ENCODE peak calls at places on chromosomes 7 and 10, in five cellular contexts. L, G, E, P and R are unnamed samples.

GRCh38 chr10:108204528-108205313 is 1040.2 kb upstream of the SORCS1 start:
- DNase-seq in P (peak), G (no peak), E (no peak), L (no peak), R (no peak)

GRCh38 chr7:108630002-108630401 is 60.3 kb downstream of the DNAJB9 start:
- DNase-seq in P (no peak), L (no peak), E (no peak), G (no peak), R (no peak)

GRCh38 chr10:70289739-70290138 is 5.9 kb upstream of the NPFFR1 start:
- DNase-seq in L (no peak), E (no peak), G (no peak), P (no peak), R (no peak)

GRCh38 chr7:152643979-152644559 is 31.9 kb downstream of the XRCC2 start:
- DNase-seq in G (no peak), E (no peak), L (no peak), P (no peak), R (no peak)

GRCh38 chr7:149144996-149145850 is 2.0 kb upstream of the ZNF398 start:
- DNase-seq in E (no peak), P (no peak), G (no peak), L (no peak), R (no peak)

GRCh38 chr7:7898155-7898554 is 70.4 kb upstream of the GLCCI1 start:
- DNase-seq in E (no peak), P (no peak), L (no peak), G (no peak), R (no peak)

GRCh38 chr7:84412161-84412969 is 217.8 kb upstream of the SEMA3A start:
- DNase-seq in P (peak), E (no peak), G (no peak), L (no peak), R (peak)

GRCh38 chr10:31384589-31384949 is 65.6 kb downstream of the ZEB1 start:
- DNase-seq in E (no peak), G (no peak), P (no peak), L (no peak), R (no peak)

GRCh38 chr7:90625562-90625961 is 29.4 kb downstream of the CDK14 start:
- DNase-seq in P (no peak), G (no peak), L (no peak), E (peak), R (no peak)

GRCh38 chr10:82850166-82850565 is 975.2 kb downstream of the NRG3 start:
- DNase-seq in E (no peak), G (no peak), P (no peak), L (no peak), R (no peak)

GRCh38 chr7:15862781-15863165 is 176.3 kb upstream of the MEOX2 start:
- DNase-seq in L (no peak), E (no peak), G (no peak), P (no peak), R (no peak)

GRCh38 chr7:298739-299138 is 8.8 kb downstream of the FOXL3 start:
- DNase-seq in G (no peak), E (no peak), P (no peak), L (no peak), R (no peak)

GRCh38 chr10:126060232-126060935 is 164.0 kb downstream of the FANK1 start:
- DNase-seq in E (no peak), L (no peak), G (peak), P (no peak), R (peak)

GRCh38 chr7:30140456-30140855 is 5.7 kb downstream of the MTURN start:
- DNase-seq in P (no peak), G (no peak), E (no peak), L (no peak), R (no peak)

GRCh38 chr10:21260060-21260792 is 265.3 kb downstream of the SKIDA1 start:
- DNase-seq in L (no peak), P (no peak), G (no peak), E (peak), R (no peak)

GRCh38 chr7:1532456-1533254 is 2.2 kb downstream of the MAFK start:
- DNase-seq in L (peak), E (peak), G (peak), P (peak), R (peak)

GRCh38 chr10:35035641-35036040 is 54.5 kb downstream of the CUL2 start:
- DNase-seq in G (no peak), P (no peak), L (no peak), E (no peak), R (no peak)

GRCh38 chr10:29689001-29689400 is 54.2 kb upstream of the SVIL start:
- DNase-seq in G (no peak), E (no peak), P (peak), L (no peak), R (no peak)

GRCh38 chr7:74417419-74417971 is 36.2 kb upstream of the GTF2IRD1 start:
- DNase-seq in P (peak), L (peak), G (no peak), E (peak), R (peak)

GRCh38 chr7:27389508-27389907 is 146.9 kb downstream of the EVX1 start:
- DNase-seq in L (no peak), P (no peak), G (no peak), E (peak), R (no peak)

GRCh38 chr7:44061645-44062179 is 3.7 kb downstream of the PGAM2 start:
- DNase-seq in L (no peak), P (no peak), G (no peak), E (no peak), R (no peak)

GRCh38 chr10:126387931-126388911 is at the start of gene ADAM12:
- DNase-seq in E (peak), G (peak), P (peak), L (no peak), R (no peak)

GRCh38 chr10:77888356-77888703 is 38.2 kb downstream of the DLG5 start:
- DNase-seq in L (no peak), G (no peak), E (no peak), P (no peak), R (no peak)

GRCh38 chr7:12031186-12031585 is 179.9 kb upstream of the TMEM106B start:
- DNase-seq in G (no peak), E (no peak), P (no peak), L (no peak), R (no peak)

GRCh38 chr7:69739906-69740545 is 141.8 kb downstream of the AUTS2 start:
- DNase-seq in E (no peak), P (no peak), G (no peak), L (no peak), R (no peak)